ENCODE peak calls at places on chromosomes 3 and 15, in five cellular contexts. K is neuronal stem cell, N is heart right ventricle, J is psoas muscle, F is heart left ventricle. O is an unnamed sample. For H3K27me3, the result is how much of the 10 kb centered on the place peaks cover.

GRCh38 chr3:196489747-196490146 is 13.8 kb downstream of the RNF168 start:
- DNase-seq in K (no peak), N (no peak), J (no peak), F (no peak), O (no peak)

GRCh38 chr3:150419959-150420358 is 11.9 kb downstream of the TSC22D2 start:
- DNase-seq in K (no peak), N (no peak), J (no peak), F (no peak), O (no peak)

GRCh38 chr3:94647131-94647530 is 584.3 kb downstream of the NSUN3 start:
- DNase-seq in K (no peak), N (no peak), J (no peak), F (no peak), O (no peak)

GRCh38 chr15:48993411-48993810 is 29.7 kb upstream of the SHC4 start:
- DNase-seq in K (no peak), N (no peak), J (no peak), F (no peak), O (no peak)

GRCh38 chr15:99143655-99144610 is 39.1 kb downstream of the SYNM start:
- DNase-seq in K (no peak), N (no peak), J (peak), F (peak), O (no peak)

GRCh38 chr3:169147246-169148008 is 516.1 kb downstream of the MECOM start:
- DNase-seq in K (peak), N (peak), J (peak), F (peak), O (peak)

GRCh38 chr15:74428442-74428787 is 5.3 kb downstream of the SEMA7A start:
- DNase-seq in K (no peak), N (no peak), J (no peak), F (no peak), O (no peak)

GRCh38 chr3:38649500-38650247 is at the start of gene SCN5A:
- DNase-seq in K (no peak), N (peak), J (peak), F (peak), O (no peak)

GRCh38 chr3:52794612-52795099 is at the start of gene ITIH3:
- DNase-seq in K (no peak), N (no peak), J (no peak), F (no peak), O (peak)

GRCh38 chr3:16058511-16058910 is 116.0 kb upstream of the GALNT15 start:
- DNase-seq in K (no peak), N (no peak), J (no peak), F (no peak), O (no peak)

GRCh38 chr3:76986876-76987513 is 52.9 kb upstream of the ROBO2 start:
- DNase-seq in K (no peak), N (no peak), J (no peak), F (no peak), O (no peak)

GRCh38 chr15:69095280-69095679 is 65.2 kb upstream of the GLCE start:
- DNase-seq in K (no peak), N (no peak), J (peak), F (no peak), O (no peak)

GRCh38 chr15:69092159-69092558 is 68.3 kb upstream of the GLCE start:
- DNase-seq in K (no peak), N (no peak), J (no peak), F (no peak), O (peak)

GRCh38 chr15:69094124-69095030 is 66.1 kb upstream of the GLCE start:
- DNase-seq in K (no peak), N (no peak), J (no peak), F (no peak), O (no peak)

GRCh38 chr15:69093614-69094013 is 66.8 kb upstream of the GLCE start:
- DNase-seq in K (no peak), N (no peak), J (no peak), F (no peak), O (no peak)

DNA sequence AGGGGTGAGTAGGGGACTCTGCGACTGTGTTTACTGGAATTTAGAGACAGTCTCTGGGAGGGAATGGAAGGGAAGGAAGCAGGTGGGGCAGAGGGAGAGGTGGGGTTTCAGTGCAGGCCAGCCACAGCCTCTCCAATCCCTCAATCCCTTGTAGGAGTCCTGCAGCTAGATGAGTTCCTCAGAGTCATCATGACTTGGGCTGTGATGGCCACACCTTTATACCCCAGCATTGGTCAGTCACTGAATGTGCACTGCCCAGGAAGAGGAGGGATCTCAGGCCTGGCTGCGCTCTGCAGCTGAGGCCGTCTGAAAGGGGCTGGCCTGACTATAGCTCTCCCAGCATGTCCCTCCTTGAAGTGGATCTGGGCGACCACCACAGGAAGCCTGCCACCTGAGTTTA is 67.3 kb upstream of the GLCE start:
- DNase-seq in K (no peak), N (peak), J (no peak), F (peak), O (no peak)
- H3K27me3 ChIP-seq in K (under half), N (under half), J (under half), F (under half), O (under half)

GRCh38 chr3:17120115-17120514 is 235.4 kb downstream of the PLCL2 start:
- DNase-seq in K (no peak), N (no peak), J (no peak), F (no peak), O (no peak)

GRCh38 chr3:17116007-17116659 is 231.4 kb downstream of the PLCL2 start:
- DNase-seq in K (no peak), N (no peak), J (no peak), F (no peak), O (no peak)

GRCh38 chr3:17119198-17120072 is 234.7 kb downstream of the PLCL2 start:
- DNase-seq in K (no peak), N (no peak), J (peak), F (no peak), O (no peak)

GRCh38 chr3:17115186-17115585 is 230.4 kb downstream of the PLCL2 start:
- DNase-seq in K (no peak), N (no peak), J (no peak), F (no peak), O (peak)

DNA sequence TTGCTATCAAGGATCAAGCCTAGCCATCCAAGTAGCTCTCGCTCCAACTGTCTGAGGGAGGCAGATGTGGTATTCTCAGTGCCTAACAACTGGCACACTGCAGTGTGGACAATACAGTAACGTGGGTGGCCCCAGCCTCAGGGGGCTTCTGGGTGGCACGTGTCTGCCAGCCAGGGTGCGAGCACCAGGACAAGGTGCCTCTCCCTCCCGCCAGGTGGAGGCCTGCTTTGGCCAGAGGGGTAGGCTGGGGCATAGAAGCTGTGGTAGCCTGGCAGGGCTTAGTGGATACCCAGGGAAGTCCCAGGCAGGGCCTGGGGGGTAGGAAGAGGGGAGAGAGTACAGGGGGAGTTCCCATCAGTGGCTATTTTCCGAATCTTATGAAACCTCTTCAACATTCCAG is 234.0 kb downstream of the PLCL2 start:
- DNase-seq in K (no peak), N (no peak), J (peak), F (no peak), O (no peak)
- H3K27me3 ChIP-seq in K (under half), N (under half), J (under half), F (under half), O (under half)

GRCh38 chr3:147358144-147358992 is 48.0 kb downstream of the ZIC4 start:
- DNase-seq in K (no peak), N (no peak), J (no peak), F (no peak), O (no peak)
- H3K27me3 ChIP-seq in K (under half), N (half or more), J (under half), F (under half), O (under half)

DNA sequence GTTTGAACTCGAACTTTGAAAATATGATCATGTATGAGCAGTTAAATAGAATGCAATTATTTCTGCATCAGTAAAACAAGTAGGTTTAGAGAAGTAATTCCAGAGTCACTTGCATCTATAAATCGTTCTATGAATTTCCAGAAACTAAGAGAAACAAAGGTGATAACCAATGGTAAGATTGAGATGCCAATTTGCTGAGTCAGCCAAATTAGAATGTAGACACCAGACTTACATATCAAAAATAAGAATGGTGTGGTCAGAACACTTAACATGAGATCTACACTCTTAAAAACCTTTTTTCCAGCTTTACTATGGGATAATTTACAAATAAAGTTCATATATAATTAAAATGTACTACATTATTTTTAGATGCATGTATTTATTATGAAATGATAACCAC is 1435.9 kb downstream of the OTOL1 start:
- DNase-seq in K (no peak), N (no peak), J (no peak), F (no peak), O (no peak)
- H3K27me3 ChIP-seq in K (under half), N (under half), J (under half), F (under half), O (under half)

GRCh38 chr3:82020282-82020681 is 258.8 kb upstream of the GBE1 start:
- DNase-seq in K (no peak), N (no peak), J (no peak), F (no peak), O (no peak)
- H3K27me3 ChIP-seq in K (under half), N (under half), J (under half), F (under half), O (under half)

DNA sequence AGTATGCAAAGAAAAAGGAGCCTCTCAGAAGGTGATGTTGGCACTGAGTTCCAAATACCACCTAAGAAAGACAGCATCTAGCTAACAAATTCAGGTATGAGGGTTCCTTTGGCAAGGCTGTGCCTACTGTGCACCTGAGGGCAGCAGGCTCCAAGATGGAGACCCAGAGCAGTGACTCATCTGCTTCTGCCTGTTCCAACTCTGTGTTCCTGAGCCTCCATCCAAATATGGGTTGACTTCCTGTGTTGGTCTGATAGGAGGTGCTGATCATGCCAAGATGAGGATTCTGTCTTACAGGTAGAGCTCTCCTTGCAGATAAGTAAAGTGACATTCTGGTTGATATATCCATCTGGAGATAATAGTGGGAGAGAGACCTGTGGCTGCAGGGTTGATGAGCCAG is 26.0 kb downstream of the SV2B start:
- DNase-seq in K (no peak), N (no peak), J (no peak), F (no peak), O (no peak)
- H3K27me3 ChIP-seq in K (under half), N (under half), J (under half), F (under half), O (under half)